ENCODE peak calls at places on chromosomes 6 and 20, in nine cellular contexts. O is T-cell; L is activated CD4-positive, alpha-beta T cell treated with anti-CD3 and anti-CD28 coated beads for 1 hour; P is iris pigment epithelial cell; Y is BJ; I is stimulated activated naive CD8-positive, alpha-beta T cell treated with anti-CD3 and anti-CD28 coated beads, Interleukin-15, Interleukin-2, amounts not matched to agents 100 U/mL and 50 U/mL, for 24 hours; D is NCI-H1417; S is DMS79 treated with DMSO at 0.1 percent for 48 hours; E is stimulated activated CD8-positive, alpha-beta memory T cell treated with anti-CD3 and anti-CD28 coated beads, Interleukin-7, amount 100 ng/mL, for 48 hours. X is an unnamed sample.

GRCh38 chr6:101290346-101290745 is 103.2 kb upstream of the GRIK2 start:
- DNase-seq in L (no peak), P (no peak), S (no peak), O (no peak), Y (peak; percentile 35), I (no peak), E (no peak), D (no peak), X (no peak)

GRCh38 chr6:115898246-115898645 is 162.4 kb downstream of the FRK start:
- DNase-seq in I (no peak), D (no peak), O (no peak), L (no peak), Y (no peak), P (peak; percentile 9), S (no peak), E (no peak), X (no peak)

GRCh38 chr6:64250126-64250525 is 614.5 kb downstream of the PHF3 start:
- DNase-seq in L (no peak), E (no peak), I (no peak), S (no peak), Y (peak; percentile 6), P (peak; percentile 4), D (no peak), O (no peak), X (no peak)

GRCh38 chr20:8306916-8307315 is 174.8 kb downstream of the PLCB1 start:
- DNase-seq in S (no peak), D (no peak), L (no peak), P (no peak), O (no peak), I (no peak), Y (no peak), E (no peak), X (no peak)

GRCh38 chr6:147060636-147061035 is 143.6 kb upstream of the STXBP5 start:
- DNase-seq in Y (no peak), I (no peak), L (no peak), O (no peak), D (peak; percentile 56), P (no peak), E (no peak), S (no peak), X (no peak)

GRCh38 chr6:30691208-30691872 is 556 bp upstream of the NRM start:
- DNase-seq in I (no peak), O (no peak), S (no peak), Y (no peak), E (no peak), D (peak; percentile 4), P (no peak), L (no peak), X (no peak)

GRCh38 chr6:100382031-100382430 is 82.7 kb downstream of the SIM1 start:
- DNase-seq in S (no peak), P (no peak), L (no peak), I (no peak), Y (no peak), O (no peak), D (no peak), E (no peak), X (no peak)

GRCh38 chr6:75029333-75029732 is 176.5 kb downstream of the COL12A1 start:
- DNase-seq in O (no peak), D (no peak), E (no peak), L (no peak), Y (no peak), S (no peak), I (no peak), P (no peak), X (no peak)

GRCh38 chr20:38260378-38261053 is at the start of gene KIAA1755:
- DNase-seq in O (no peak), L (no peak), E (no peak), S (peak; percentile 29), Y (no peak), D (peak; percentile 66), I (no peak), P (no peak), X (no peak)

GRCh38 chr20:62336329-62336728 is 30.8 kb downstream of the LAMA5 start:
- DNase-seq in S (no peak), Y (no peak), O (no peak), I (no peak), P (no peak), L (no peak), E (no peak), D (no peak), X (no peak)

GRCh38 chr6:74467533-74468215 is 738.2 kb downstream of the COL12A1 start:
- DNase-seq in D (no peak), S (no peak), E (no peak), L (no peak), I (no peak), Y (no peak), P (peak; percentile 19), O (no peak), X (no peak)

GRCh38 chr6:139153876-139154275 is 19.0 kb downstream of the HECA start:
- DNase-seq in I (no peak), P (peak; percentile 71), O (no peak), S (no peak), Y (peak; percentile 9), L (no peak), E (no peak), D (no peak), X (no peak)

GRCh38 chr20:33415948-33416347 is 14.6 kb upstream of the CDK5RAP1 start:
- DNase-seq in E (no peak), I (no peak), Y (no peak), L (no peak), S (no peak), P (peak; percentile 34), D (no peak), O (no peak), X (peak; percentile 26)

GRCh38 chr6:156953478-156954146 is 176.4 kb downstream of the ARID1B start:
- DNase-seq in O (peak; percentile 22), S (peak; percentile 95), P (peak; percentile 98), I (no peak), D (peak; percentile 90), Y (peak; percentile 97), L (no peak), E (no peak), X (peak; percentile 73)

GRCh38 chr20:34708621-34709043 is 4.5 kb downstream of the TP53INP2 start:
- DNase-seq in P (peak; percentile 43), E (peak; percentile 25), D (peak; percentile 80), Y (no peak), I (peak; percentile 76), S (peak; percentile 41), L (peak; percentile 31), O (peak; percentile 40), X (peak; percentile 32)

GRCh38 chr6:30766461-30767157 is 22.3 kb upstream of the IER3 start:
- DNase-seq in I (no peak), S (no peak), Y (no peak), P (no peak), D (no peak), E (no peak), O (no peak), L (no peak), X (no peak)

GRCh38 chr6:43738877-43739641 is 31.0 kb upstream of the VEGFA start:
- DNase-seq in Y (no peak), E (no peak), P (no peak), D (no peak), O (no peak), S (no peak), L (no peak), I (no peak), X (no peak)

GRCh38 chr20:37868998-37869861 is 33.7 kb upstream of the VSTM2L start:
- DNase-seq in E (no peak), O (no peak), D (no peak), I (no peak), S (no peak), L (no peak), Y (no peak), P (no peak), X (no peak)

GRCh38 chr6:13554929-13555333 is 19.5 kb upstream of the SIRT5 start:
- DNase-seq in L (no peak), P (no peak), E (no peak), D (no peak), Y (no peak), S (no peak), O (no peak), I (no peak), X (no peak)

GRCh38 chr20:40197744-40198143 is 491.3 kb downstream of the MAFB start:
- DNase-seq in O (no peak), I (no peak), P (no peak), Y (no peak), E (no peak), D (no peak), L (no peak), S (no peak), X (no peak)

GRCh38 chr6:41594326-41594725 is 43.9 kb upstream of the MDFI start:
- DNase-seq in I (no peak), L (no peak), Y (peak; percentile 85), O (no peak), E (no peak), D (no peak), S (no peak), P (no peak), X (no peak)

GRCh38 chr6:167559675-167560479 is 235.0 kb downstream of the TTLL2 start:
- DNase-seq in L (no peak), D (no peak), P (no peak), S (no peak), Y (no peak), O (no peak), I (no peak), E (no peak), X (no peak)

GRCh38 chr20:57558614-57559285 is 2.2 kb upstream of the PCK1 start:
- DNase-seq in I (no peak), L (no peak), P (no peak), E (no peak), Y (no peak), D (no peak), S (no peak), O (no peak), X (no peak)

GRCh38 chr6:147856687-147857086 is 348.2 kb downstream of the SAMD5 start:
- DNase-seq in S (no peak), L (no peak), O (no peak), I (no peak), P (no peak), Y (no peak), D (no peak), E (no peak), X (no peak)

GRCh38 chr6:56222509-56222908 is 24.9 kb downstream of the COL21A1 start:
- DNase-seq in P (no peak), E (no peak), D (no peak), S (no peak), Y (peak; percentile 67), O (no peak), L (no peak), I (no peak), X (no peak)

GRCh38 chr6:122432816-122433215 is 33.4 kb downstream of the HSF2 start:
- DNase-seq in P (no peak), O (no peak), I (no peak), L (no peak), Y (no peak), E (no peak), S (no peak), D (no peak), X (no peak)

GRCh38 chr6:33632603-33633039 is 11.5 kb downstream of the ITPR3 start:
- DNase-seq in L (peak; percentile 36), E (peak; percentile 45), I (peak; percentile 62), S (no peak), P (peak; percentile 49), D (peak; percentile 8), Y (no peak), O (peak; percentile 13), X (no peak)

GRCh38 chr6:88867841-88868558 is 95.4 kb downstream of the RNGTT start:
- DNase-seq in P (peak; percentile 70), D (no peak), S (no peak), E (no peak), O (no peak), Y (no peak), I (no peak), L (no peak), X (no peak)

GRCh38 chr6:104955927-104956662 is 812 bp upstream of the LIN28B start:
- DNase-seq in D (no peak), I (no peak), O (no peak), E (no peak), P (no peak), Y (no peak), L (no peak), S (no peak), X (no peak)

GRCh38 chr6:143965503-143966171 is 42.4 kb downstream of the PLAGL1 start:
- DNase-seq in S (no peak), L (no peak), O (no peak), P (peak; percentile 86), Y (no peak), E (no peak), D (no peak), I (no peak), X (no peak)